ENCODE peak calls at places on chromosomes 11 and 22, in five cellular contexts. O is K562, A is HepG2, H is GM12878, L is H1. U is an unnamed sample.

GRCh38 chr11:18769802-18770456 is 21.7 kb downstream of the PTPN5 start:
- DNase-seq in A (no peak), L (no peak), O (no peak), H (peak; percentile 66), U (no peak)

GRCh38 chr11:31818874-31819331 is 7.8 kb upstream of the PAX6 start:
- DNase-seq in O (no peak), H (no peak), L (no peak), A (no peak), U (no peak)

GRCh38 chr11:47863189-47863892 is 15.2 kb upstream of the NUP160 start:
- DNase-seq in L (no peak), A (no peak), O (no peak), H (no peak), U (no peak)

GRCh38 chr11:47325271-47326041 is 27.0 kb downstream of the MYBPC3 start:
- DNase-seq in A (no peak), H (no peak), O (no peak), L (no peak), U (no peak)

GRCh38 chr11:106468531-106468930 is 391.1 kb downstream of the AASDHPPT start:
- DNase-seq in H (no peak), A (no peak), O (no peak), L (no peak), U (no peak)

GRCh38 chr11:78343303-78343702 is 74.3 kb downstream of the GAB2 start:
- DNase-seq in L (no peak), O (no peak), H (no peak), A (no peak), U (no peak)

GRCh38 chr11:46246514-46246913 is 30.9 kb upstream of the CREB3L1 start:
- DNase-seq in A (no peak), L (no peak), O (no peak), H (no peak), U (no peak)

GRCh38 chr11:77506857-77507256 is 33.0 kb upstream of the PAK1 start:
- DNase-seq in H (no peak), L (no peak), O (no peak), A (no peak), U (no peak)

GRCh38 chr11:111596319-111596718 is 5.9 kb upstream of the SIK2 start:
- DNase-seq in A (no peak), L (no peak), O (no peak), H (no peak), U (no peak)

GRCh38 chr11:17673951-17674350 is 45.4 kb upstream of the MYOD1 start:
- DNase-seq in A (no peak), L (no peak), H (no peak), O (no peak), U (no peak)

GRCh38 chr11:131392528-131393255 is 22.3 kb downstream of the NTM start:
- DNase-seq in O (no peak), A (no peak), H (no peak), L (peak; percentile 19), U (no peak)

GRCh38 chr11:27914080-27914479 is 193.9 kb downstream of the KIF18A start:
- DNase-seq in O (no peak), L (no peak), A (no peak), H (no peak), U (no peak)

GRCh38 chr11:120501440-120501839 is 10.1 kb upstream of the GRIK4 start:
- DNase-seq in L (no peak), A (no peak), H (no peak), O (no peak), U (no peak)

GRCh38 chr11:78190871-78191538 is 2.3 kb downstream of the USP35 start:
- DNase-seq in L (no peak), H (no peak), O (no peak), A (peak; percentile 32), U (no peak)

GRCh38 chr11:126118806-126119205 is 56.1 kb upstream of the CDON start:
- DNase-seq in H (no peak), L (no peak), O (no peak), A (no peak), U (no peak)

GRCh38 chr22:24265734-24266133 is 4.9 kb upstream of the SPECC1L start:
- DNase-seq in O (no peak), L (no peak), A (no peak), H (no peak), U (no peak)

GRCh38 chr11:58567889-58568512 is 7.7 kb downstream of the LPXN start:
- DNase-seq in O (peak; percentile 60), A (peak; percentile 49), H (no peak), L (peak; percentile 29), U (no peak)

GRCh38 chr11:96967616-96968015 is 577.8 kb downstream of the JRKL start:
- DNase-seq in A (no peak), L (no peak), O (no peak), H (no peak), U (no peak)

GRCh38 chr11:126152586-126152985 is 58.9 kb downstream of the RPUSD4 start:
- DNase-seq in L (no peak), O (no peak), A (no peak), H (no peak), U (no peak)

GRCh38 chr11:8814923-8815240 is 96.1 kb upstream of the AKIP1 start:
- DNase-seq in L (no peak), H (no peak), A (no peak), O (no peak), U (no peak)

GRCh38 chr11:74686792-74687191 is 44.4 kb downstream of the CHRDL2 start:
- DNase-seq in O (no peak), L (no peak), A (no peak), H (no peak), U (no peak)

GRCh38 chr11:116166788-116167465 is 605.9 kb downstream of the BUD13 start:
- DNase-seq in O (no peak), A (no peak), L (no peak), H (no peak), U (no peak)

GRCh38 chr11:13008625-13009475 is at the start of gene RASSF10:
- DNase-seq in O (no peak), A (no peak), H (no peak), L (peak; percentile 77), U (peak; percentile 17)
- TF ChIP-seq POLR2AphosphoS5 in O (no peak), A (no peak), H (no peak), L (no peak), U (no peak)

GRCh38 chr11:86510097-86510496 is 135.4 kb downstream of the CCDC81 start:
- DNase-seq in L (no peak), H (no peak), O (no peak), A (no peak), U (no peak)

GRCh38 chr11:86511086-86511551 is 136.4 kb downstream of the CCDC81 start:
- DNase-seq in A (no peak), O (no peak), L (no peak), H (peak; percentile 27), U (no peak)

GRCh38 chr11:86508604-86509471 is 134.2 kb downstream of the CCDC81 start:
- DNase-seq in L (no peak), A (peak; percentile 66), O (no peak), H (no peak), U (no peak)

GRCh38 chr11:86509579-86509978 is 134.9 kb downstream of the CCDC81 start:
- DNase-seq in L (no peak), A (peak; percentile 37), H (no peak), O (no peak), U (no peak)

DNA sequence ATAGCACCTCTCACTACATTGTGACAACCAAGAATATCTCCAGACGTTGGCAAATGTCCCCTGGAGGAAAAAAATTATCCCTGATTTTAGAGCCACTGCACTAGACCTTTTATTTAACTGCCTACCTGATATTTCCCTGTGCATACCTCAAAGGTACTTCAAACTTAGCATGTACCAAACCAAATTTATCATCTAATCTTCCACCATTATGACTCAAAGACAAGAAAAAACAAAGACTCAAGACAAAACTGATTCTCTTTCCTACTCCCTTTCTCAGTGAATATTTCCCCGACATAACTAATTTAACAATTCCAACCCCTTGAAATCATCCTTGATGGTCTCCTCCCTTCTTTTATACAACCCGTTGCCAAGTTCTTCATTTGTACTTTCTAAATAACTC is 136.0 kb downstream of the CCDC81 start:
- DNase-seq in H (no peak), L (no peak), O (no peak), A (no peak), U (no peak)
- TF ChIP-seq TAF1 in H (no peak), L (no peak), O (no peak), A (no peak), U (no peak)

GRCh38 chr11:65710424-65710823 is 1.6 kb upstream of the KAT5 start:
- DNase-seq in L (no peak), A (no peak), H (no peak), O (no peak), U (no peak)

GRCh38 chr11:65709661-65710060 is 2.4 kb upstream of the KAT5 start:
- DNase-seq in L (no peak), O (no peak), H (no peak), A (no peak), U (no peak)

GRCh38 chr11:65713212-65713969 is 1.3 kb downstream of the KAT5 start:
- DNase-seq in O (no peak), L (no peak), H (no peak), A (no peak), U (no peak)

GRCh38 chr11:65712633-65713076 is 603 bp downstream of the KAT5 start:
- DNase-seq in O (no peak), L (no peak), A (no peak), H (no peak), U (no peak)

GRCh38 chr11:65711785-65712632 is at the start of gene KAT5:
- DNase-seq in L (peak; percentile 91), H (peak; percentile 94), O (peak; percentile 94), A (peak; percentile 95), U (peak; percentile 88)
- TF ChIP-seq POLR2A in L (peak; percentile 86), H (peak; percentile 92), O (peak; percentile 93), A (no peak), U (peak; percentile 83)

GRCh38 chr11:60840711-60841430 is 1.0 kb upstream of the CCDC86 start:
- DNase-seq in L (no peak), O (no peak), H (no peak), A (no peak), U (no peak)
- TF ChIP-seq POLR2AphosphoS5 in L (no peak), O (no peak), H (no peak), A (no peak), U (no peak)

GRCh38 chr22:31738566-31738965 is 11.4 kb downstream of the PRR14L start:
- DNase-seq in H (no peak), L (no peak), O (no peak), A (no peak), U (no peak)

GRCh38 chr22:31734512-31734911 is 15.4 kb downstream of the PRR14L start:
- DNase-seq in L (no peak), O (no peak), H (no peak), A (peak; percentile 29), U (no peak)

GRCh38 chr22:31736458-31736857 is 13.5 kb downstream of the PRR14L start:
- DNase-seq in O (no peak), A (no peak), H (no peak), L (no peak), U (no peak)

GRCh38 chr22:31739795-31740201 is 10.1 kb downstream of the PRR14L start:
- DNase-seq in A (no peak), H (no peak), L (no peak), O (no peak), U (no peak)

GRCh38 chr22:31737932-31738331 is 12.0 kb downstream of the PRR14L start:
- DNase-seq in A (no peak), L (no peak), O (no peak), H (no peak), U (no peak)
- TF ChIP-seq TAF1 in A (no peak), L (no peak), O (no peak), H (no peak), U (no peak)